ENCODE peak calls at places on chromosomes 13 and 19, in four cellular contexts. L, Q, P and V are unnamed samples.

GRCh38 chr19:46617566-46618079 is 7.3 kb downstream of the PTGIR start:
- DNase-seq in P (peak; percentile 35), Q (no peak), L (no peak), V (no peak)

GRCh38 chr19:6577410-6578125 is 13.4 kb downstream of the CD70 start:
- DNase-seq in L (no peak), Q (no peak), P (no peak), V (no peak)

GRCh38 chr19:35596366-35596999 is 10.5 kb downstream of the PMIS2 start:
- DNase-seq in P (no peak), Q (no peak), L (no peak), V (no peak)

GRCh38 chr19:5891572-5891937 is 12.0 kb downstream of the NDUFA11 start:
- DNase-seq in L (no peak), Q (no peak), P (no peak), V (no peak)

GRCh38 chr19:31294189-31294588 is 55.0 kb downstream of the TSHZ3 start:
- DNase-seq in L (no peak), P (no peak), Q (no peak), V (no peak)

GRCh38 chr19:45569619-45570421 is 14.8 kb downstream of the OPA3 start:
- DNase-seq in Q (no peak), P (peak; percentile 61), L (no peak), V (no peak)

GRCh38 chr19:10838377-10838776 is 2.4 kb upstream of the TMED1 start:
- DNase-seq in L (no peak), P (no peak), Q (no peak), V (no peak)

GRCh38 chr13:35157143-35157755 is 215.2 kb downstream of the NBEA start:
- DNase-seq in Q (peak; percentile 50), L (no peak), P (no peak), V (peak; percentile 61)

GRCh38 chr13:100300708-100301107 is 211.8 kb downstream of the PCCA start:
- DNase-seq in Q (no peak), L (no peak), P (no peak), V (no peak)

GRCh38 chr19:970695-971094 is 13.4 kb upstream of the WDR18 start:
- DNase-seq in Q (no peak), P (peak; percentile 23), L (no peak), V (no peak)

GRCh38 chr19:30649934-30650614 is 277.9 kb downstream of the ZNF536 start:
- DNase-seq in L (no peak), Q (peak; percentile 51), P (no peak), V (no peak)

GRCh38 chr19:48085904-48086864 is 24.4 kb downstream of the PLA2G4C start:
- DNase-seq in P (no peak), Q (no peak), L (no peak), V (no peak)

GRCh38 chr19:8143041-8143440 is 6.4 kb downstream of the FBN3 start:
- DNase-seq in Q (no peak), P (no peak), L (no peak), V (no peak)

GRCh38 chr13:69198706-69199105 is 908.9 kb upstream of the ATXN8OS start:
- DNase-seq in P (no peak), L (no peak), Q (no peak), V (no peak)

GRCh38 chr13:24267283-24267682 is 42.1 kb upstream of the C1QTNF9 start:
- DNase-seq in P (no peak), Q (no peak), L (no peak), V (no peak)

GRCh38 chr13:109605846-109606245 is 180.5 kb downstream of the IRS2 start:
- DNase-seq in Q (no peak), L (no peak), P (no peak), V (no peak)

GRCh38 chr13:27928353-27928804 is 8.6 kb downstream of the PDX1 start:
- DNase-seq in L (no peak), P (peak; percentile 34), Q (no peak), V (no peak)

GRCh38 chr13:48817166-48817802 is 158.4 kb upstream of the FNDC3A start:
- DNase-seq in L (no peak), P (no peak), Q (no peak), V (no peak)

GRCh38 chr19:51448011-51448744 is 10.1 kb downstream of the SIGLEC8 start:
- DNase-seq in P (no peak), L (no peak), Q (no peak), V (no peak)

GRCh38 chr19:3818479-3818878 is 32.3 kb upstream of the MATK start:
- DNase-seq in Q (peak; percentile 31), P (no peak), L (no peak), V (no peak)

GRCh38 chr19:6216996-6217751 is 62.6 kb downstream of the MLLT1 start:
- DNase-seq in P (no peak), Q (peak; percentile 13), L (peak; percentile 64), V (no peak)

GRCh38 chr19:12794936-12795335 is 3.6 kb downstream of the JUNB start:
- DNase-seq in P (peak; percentile 32), Q (peak; percentile 29), L (no peak), V (no peak)

GRCh38 chr13:31172535-31172934 is 10.8 kb upstream of the HSPH1 start:
- DNase-seq in L (no peak), P (no peak), Q (peak; percentile 84), V (no peak)